ENCODE peak calls at places on chromosomes 13 and 19, in six cellular contexts. S, E, M, A, V and I are unnamed samples.

GRCh38 chr19:46218160-46218559 is 11.4 kb upstream of the IGFL1 start:
- DNase-seq in S (peak; percentile 56), E (peak; percentile 23), M (peak; percentile 21), A (peak; percentile 6), V (no peak), I (peak; percentile 38)

GRCh38 chr13:73803997-73804396 is 330.2 kb downstream of the KLF12 start:
- DNase-seq in S (peak; percentile 16), E (no peak), M (no peak), A (peak; percentile 74), V (no peak), I (no peak)

GRCh38 chr13:97946951-97947588 is 6.4 kb upstream of the IPO5 start:
- DNase-seq in S (peak; percentile 54), E (no peak), M (no peak), A (peak; percentile 90), V (no peak), I (no peak)

GRCh38 chr13:45575146-45575829 is 40.3 kb downstream of the ERICH6B start:
- DNase-seq in S (no peak), E (no peak), M (no peak), A (no peak), V (no peak), I (no peak)

GRCh38 chr13:41930154-41930553 is 30.8 kb downstream of the VWA8 start:
- DNase-seq in S (no peak), E (no peak), M (no peak), A (no peak), V (no peak), I (no peak)

GRCh38 chr19:55188620-55189019 is 8.5 kb upstream of the SYT5 start:
- DNase-seq in S (no peak), E (no peak), M (no peak), A (no peak), V (no peak), I (no peak)

GRCh38 chr13:73136776-73137175 is 78.0 kb downstream of the KLF5 start:
- DNase-seq in S (no peak), E (no peak), M (no peak), A (peak; percentile 21), V (no peak), I (no peak)

GRCh38 chr13:69363360-69363759 is 744.3 kb upstream of the ATXN8OS start:
- DNase-seq in S (no peak), E (no peak), M (no peak), A (no peak), V (no peak), I (no peak)

GRCh38 chr19:49331616-49332055 is 3.6 kb upstream of the CD37 start:
- DNase-seq in S (peak; percentile 77), E (peak; percentile 86), M (peak; percentile 37), A (peak; percentile 57), V (peak; percentile 63), I (no peak)

GRCh38 chr13:46578590-46578975 is 25.6 kb downstream of the LRCH1 start:
- DNase-seq in S (no peak), E (no peak), M (no peak), A (no peak), V (no peak), I (no peak)

GRCh38 chr13:77985866-77986636 is 67.4 kb upstream of the EDNRB start:
- DNase-seq in S (no peak), E (no peak), M (no peak), A (no peak), V (no peak), I (no peak)

GRCh38 chr13:62357887-62358645 is 942.4 kb upstream of the PCDH20 start:
- DNase-seq in S (peak; percentile 65), E (peak; percentile 60), M (peak; percentile 74), A (peak; percentile 71), V (no peak), I (peak; percentile 39)

DNA sequence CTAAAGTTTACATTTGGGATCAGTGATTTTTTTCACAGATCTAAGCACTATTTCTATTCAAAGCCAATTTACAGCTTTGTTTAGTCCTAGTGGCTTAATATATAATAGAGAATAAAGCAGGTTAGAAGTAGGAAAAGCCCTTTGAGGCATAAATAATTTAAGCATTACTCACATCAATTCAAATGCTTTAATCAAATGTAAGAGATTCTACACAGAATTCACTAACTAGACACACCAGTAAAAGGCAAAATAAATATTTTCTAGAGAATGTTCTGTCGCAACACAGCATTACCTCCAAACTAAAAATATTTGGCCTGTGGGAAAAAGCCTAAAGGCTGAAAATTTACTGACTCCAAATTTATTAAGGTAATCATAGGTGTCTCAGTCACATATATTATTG is 31.3 kb downstream of the KCTD12 start:
- DNase-seq in S (no peak), E (no peak), M (no peak), A (peak; percentile 16), V (no peak), I (no peak)
- TF ChIP-seq RAD21 in S (no peak), E (no peak), M (no peak), A (no peak), V (no peak), I (no peak)

GRCh38 chr19:4089400-4089908 is 22.8 kb upstream of the ZBTB7A start:
- DNase-seq in S (no peak), E (no peak), M (no peak), A (no peak), V (no peak), I (no peak)

GRCh38 chr19:4088975-4089374 is 22.3 kb upstream of the ZBTB7A start:
- DNase-seq in S (no peak), E (no peak), M (no peak), A (no peak), V (no peak), I (no peak)

GRCh38 chr19:4089946-4090345 is 23.2 kb upstream of the ZBTB7A start:
- DNase-seq in S (no peak), E (no peak), M (no peak), A (no peak), V (no peak), I (no peak)

GRCh38 chr19:4088065-4088679 is 21.5 kb upstream of the ZBTB7A start:
- DNase-seq in S (no peak), E (no peak), M (no peak), A (no peak), V (no peak), I (no peak)

DNA sequence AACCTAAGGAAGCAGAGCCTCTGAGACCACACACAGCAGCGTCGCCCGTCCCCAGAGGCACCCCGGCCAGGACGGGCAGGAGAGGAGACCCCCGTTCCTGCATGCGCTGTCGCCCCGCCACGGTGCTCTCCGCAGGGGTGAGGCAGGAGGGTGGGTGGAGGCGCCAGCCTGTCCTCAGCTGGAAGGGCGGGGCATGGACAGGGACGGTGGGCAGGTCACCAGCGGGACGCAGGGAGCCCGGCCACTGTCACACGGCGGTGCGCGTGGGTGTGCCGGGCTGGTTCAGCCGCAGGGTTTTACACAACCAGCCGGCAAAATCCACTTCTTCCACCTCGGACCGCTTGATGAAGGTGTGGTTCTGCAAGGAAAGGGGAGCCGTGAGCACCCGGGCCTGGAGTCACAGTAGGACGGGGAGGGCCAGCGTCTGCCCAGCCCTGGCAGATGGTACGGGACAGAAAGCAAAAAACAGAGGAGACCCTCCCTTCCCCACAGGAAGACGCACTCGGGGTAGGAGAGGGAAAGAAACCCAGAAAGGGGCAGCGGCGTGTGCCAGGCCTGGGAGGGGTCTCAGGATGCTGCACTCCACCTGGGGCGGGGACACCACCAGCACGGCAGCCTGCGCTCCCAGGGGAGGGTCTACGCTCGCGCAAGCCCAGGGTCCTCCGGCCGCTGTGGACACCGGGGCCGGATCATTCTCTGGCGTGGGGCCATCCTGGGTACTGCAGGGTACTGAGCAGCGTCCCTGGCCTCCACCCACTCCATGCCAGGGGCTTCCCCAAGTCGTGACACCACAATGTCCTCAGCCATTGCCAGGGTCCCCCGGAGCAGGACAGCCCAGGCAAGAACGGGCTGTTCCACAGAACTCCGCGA is 23.9 kb upstream of the ZBTB7A start:
- DNase-seq in S (no peak), E (no peak), M (no peak), A (no peak), V (no peak), I (no peak)
- TF ChIP-seq RAD21 in S (no peak), E (no peak), M (no peak), A (no peak), V (no peak), I (no peak)

DNA sequence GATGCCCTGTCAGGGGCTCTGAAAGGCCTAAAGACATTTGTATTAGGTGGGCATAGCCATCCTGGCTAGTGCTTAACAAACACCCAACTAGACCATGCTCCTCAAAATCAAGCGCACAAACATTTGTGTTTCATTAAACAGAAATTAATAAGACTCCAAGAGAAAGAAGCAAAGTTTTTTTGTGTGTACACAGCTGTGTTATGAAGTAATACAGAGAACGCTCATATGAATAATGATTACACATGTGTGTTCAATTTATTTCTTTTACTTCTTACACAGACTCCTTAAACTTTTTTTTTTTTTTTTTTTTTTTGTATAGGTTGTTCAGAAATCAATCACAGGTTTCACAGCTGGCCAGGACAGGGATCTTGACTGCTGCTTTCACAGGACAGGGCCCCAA is 95.6 kb downstream of the DLEU7 start:
- DNase-seq in S (no peak), E (no peak), M (no peak), A (no peak), V (no peak), I (no peak)
- TF ChIP-seq RAD21 in S (no peak), E (no peak), M (no peak), A (no peak), V (no peak), I (no peak)

GRCh38 chr13:51728972-51729371 is 75.0 kb downstream of the DHRS12 start:
- DNase-seq in S (no peak), E (no peak), M (no peak), A (peak; percentile 92), V (no peak), I (no peak)

GRCh38 chr13:51729853-51730553 is 74.0 kb downstream of the DHRS12 start:
- DNase-seq in S (peak; percentile 21), E (peak; percentile 70), M (no peak), A (peak; percentile 90), V (no peak), I (no peak)

GRCh38 chr13:51730927-51731326 is 73.0 kb downstream of the DHRS12 start:
- DNase-seq in S (no peak), E (no peak), M (no peak), A (no peak), V (no peak), I (no peak)

GRCh38 chr13:51733656-51734334 is 70.2 kb downstream of the DHRS12 start:
- DNase-seq in S (no peak), E (no peak), M (no peak), A (peak; percentile 15), V (no peak), I (no peak)

GRCh38 chr13:51731759-51732158 is 72.2 kb downstream of the DHRS12 start:
- DNase-seq in S (peak; percentile 16), E (no peak), M (no peak), A (peak; percentile 54), V (no peak), I (no peak)
- TF ChIP-seq RAD21 in S (peak; percentile 44), E (peak; percentile 39), M (peak; percentile 52), A (peak; percentile 52), V (peak; percentile 64), I (no peak)

GRCh38 chr13:112583592-112584277 is 4.2 kb downstream of the TUBGCP3 start:
- DNase-seq in S (no peak), E (no peak), M (no peak), A (no peak), V (no peak), I (no peak)
- TF ChIP-seq RAD21 in S (no peak), E (no peak), M (no peak), A (no peak), V (no peak), I (no peak)

DNA sequence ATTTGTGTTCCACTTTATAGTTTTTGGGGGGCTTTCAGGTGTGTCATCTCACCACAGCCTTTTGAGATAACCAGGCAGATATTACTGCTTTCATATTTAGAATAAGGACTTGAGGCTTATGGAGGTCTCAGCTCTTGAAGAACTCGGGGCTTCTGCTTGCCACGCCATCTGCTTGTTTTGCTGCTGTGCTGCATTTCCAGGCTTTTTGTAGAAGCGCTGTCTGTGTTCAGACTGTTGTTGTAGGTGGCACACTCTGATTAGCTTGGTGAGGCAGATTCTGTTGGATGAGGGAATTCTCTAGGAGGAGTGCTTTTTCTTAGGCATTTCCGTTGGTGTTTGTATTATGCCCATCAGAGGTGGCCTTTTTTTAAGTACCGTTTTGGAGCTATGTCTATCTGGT is 57.2 kb downstream of the WASF3 start:
- DNase-seq in S (no peak), E (no peak), M (no peak), A (no peak), V (no peak), I (no peak)
- TF ChIP-seq RAD21 in S (no peak), E (no peak), M (no peak), A (no peak), V (no peak), I (no peak)